ENCODE peak calls at places on chromosomes 1 and 21, in ten cellular contexts. One of them, this sample, is unnamed.

GRCh38 chr1:200258447-200259375 is 151.1 kb downstream of the ZNF281 start:
- DNase-seq in amygdala: no peak
- DNase-seq in Caco-2: peak; percentile 41
- DNase-seq in stimulated activated CD4-positive, alpha-beta T cell treated with anti-CD3 and anti-CD28 coated beads, Interleukin-12 subunit alpha, Interleukin-12 subunit beta, amount 100 ng/mL, for 4 hours: no peak
- DNase-seq in skeletal muscle cell: no peak
- DNase-seq in EL: peak; percentile 24
- DNase-seq in NAMALWA: peak; percentile 71
- DNase-seq in heart left ventricle: no peak
- DNase-seq in cerebellar cortex: peak; percentile 4
- DNase-seq in Calu3: peak; percentile 36
- DNase-seq in this sample: no peak

GRCh38 chr1:64881281-64881680 is 85.1 kb downstream of the JAK1 start:
- DNase-seq in heart left ventricle: no peak
- DNase-seq in amygdala: no peak
- DNase-seq in NAMALWA: no peak
- DNase-seq in cerebellar cortex: no peak
- DNase-seq in stimulated activated CD4-positive, alpha-beta T cell treated with anti-CD3 and anti-CD28 coated beads, Interleukin-12 subunit alpha, Interleukin-12 subunit beta, amount 100 ng/mL, for 4 hours: no peak
- DNase-seq in Caco-2: no peak
- DNase-seq in skeletal muscle cell: peak; percentile 59
- DNase-seq in EL: peak; percentile 61
- DNase-seq in Calu3: no peak
- DNase-seq in this sample: no peak

GRCh38 chr21:15999741-16000140 is 270.0 kb downstream of the USP25 start:
- DNase-seq in EL: no peak
- DNase-seq in Caco-2: no peak
- DNase-seq in amygdala: no peak
- DNase-seq in Calu3: no peak
- DNase-seq in heart left ventricle: no peak
- DNase-seq in cerebellar cortex: no peak
- DNase-seq in NAMALWA: no peak
- DNase-seq in skeletal muscle cell: no peak
- DNase-seq in stimulated activated CD4-positive, alpha-beta T cell treated with anti-CD3 and anti-CD28 coated beads, Interleukin-12 subunit alpha, Interleukin-12 subunit beta, amount 100 ng/mL, for 4 hours: no peak
- DNase-seq in this sample: no peak

GRCh38 chr1:234602334-234603220 is 7.4 kb downstream of the IRF2BP2 start:
- DNase-seq in Calu3: peak; percentile 64
- DNase-seq in heart left ventricle: no peak
- DNase-seq in amygdala: peak; percentile 22
- DNase-seq in Caco-2: peak; percentile 34
- DNase-seq in stimulated activated CD4-positive, alpha-beta T cell treated with anti-CD3 and anti-CD28 coated beads, Interleukin-12 subunit alpha, Interleukin-12 subunit beta, amount 100 ng/mL, for 4 hours: no peak
- DNase-seq in NAMALWA: peak; percentile 71
- DNase-seq in skeletal muscle cell: peak; percentile 89
- DNase-seq in EL: peak; percentile 94
- DNase-seq in cerebellar cortex: peak; percentile 74
- DNase-seq in this sample: peak; percentile 91

GRCh38 chr21:34204021-34204420 is 130.6 kb downstream of the MRPS6 start:
- DNase-seq in cerebellar cortex: peak; percentile 84
- DNase-seq in stimulated activated CD4-positive, alpha-beta T cell treated with anti-CD3 and anti-CD28 coated beads, Interleukin-12 subunit alpha, Interleukin-12 subunit beta, amount 100 ng/mL, for 4 hours: no peak
- DNase-seq in Calu3: no peak
- DNase-seq in skeletal muscle cell: no peak
- DNase-seq in heart left ventricle: no peak
- DNase-seq in Caco-2: no peak
- DNase-seq in EL: no peak
- DNase-seq in amygdala: no peak
- DNase-seq in NAMALWA: no peak
- DNase-seq in this sample: no peak

GRCh38 chr1:192906334-192906733 is 97.5 kb downstream of the RGS2 start:
- DNase-seq in Calu3: no peak
- DNase-seq in skeletal muscle cell: no peak
- DNase-seq in EL: no peak
- DNase-seq in NAMALWA: no peak
- DNase-seq in Caco-2: no peak
- DNase-seq in stimulated activated CD4-positive, alpha-beta T cell treated with anti-CD3 and anti-CD28 coated beads, Interleukin-12 subunit alpha, Interleukin-12 subunit beta, amount 100 ng/mL, for 4 hours: no peak
- DNase-seq in cerebellar cortex: no peak
- DNase-seq in amygdala: no peak
- DNase-seq in heart left ventricle: no peak
- DNase-seq in this sample: no peak

GRCh38 chr1:1889847-1890505 is 911 bp downstream of the GNB1 start:
- DNase-seq in Calu3: peak; percentile 21
- DNase-seq in cerebellar cortex: no peak
- DNase-seq in Caco-2: peak; percentile 36
- DNase-seq in stimulated activated CD4-positive, alpha-beta T cell treated with anti-CD3 and anti-CD28 coated beads, Interleukin-12 subunit alpha, Interleukin-12 subunit beta, amount 100 ng/mL, for 4 hours: peak; percentile 41
- DNase-seq in heart left ventricle: peak; percentile 89
- DNase-seq in EL: peak; percentile 60
- DNase-seq in skeletal muscle cell: no peak
- DNase-seq in amygdala: no peak
- DNase-seq in NAMALWA: peak; percentile 69
- DNase-seq in this sample: no peak

GRCh38 chr1:27307851-27308598 is 13.9 kb upstream of the TMEM222 start:
- DNase-seq in EL: no peak
- DNase-seq in Caco-2: no peak
- DNase-seq in stimulated activated CD4-positive, alpha-beta T cell treated with anti-CD3 and anti-CD28 coated beads, Interleukin-12 subunit alpha, Interleukin-12 subunit beta, amount 100 ng/mL, for 4 hours: no peak
- DNase-seq in Calu3: no peak
- DNase-seq in heart left ventricle: no peak
- DNase-seq in NAMALWA: no peak
- DNase-seq in cerebellar cortex: no peak
- DNase-seq in amygdala: no peak
- DNase-seq in skeletal muscle cell: no peak
- DNase-seq in this sample: no peak

GRCh38 chr1:58966917-58967733 is 183.3 kb upstream of the JUN start:
- DNase-seq in Calu3: no peak
- DNase-seq in heart left ventricle: no peak
- DNase-seq in Caco-2: no peak
- DNase-seq in NAMALWA: no peak
- DNase-seq in skeletal muscle cell: no peak
- DNase-seq in cerebellar cortex: no peak
- DNase-seq in EL: no peak
- DNase-seq in amygdala: no peak
- DNase-seq in stimulated activated CD4-positive, alpha-beta T cell treated with anti-CD3 and anti-CD28 coated beads, Interleukin-12 subunit alpha, Interleukin-12 subunit beta, amount 100 ng/mL, for 4 hours: no peak
- DNase-seq in this sample: no peak

GRCh38 chr1:93559045-93559444 is 111.1 kb downstream of the FNBP1L start:
- DNase-seq in stimulated activated CD4-positive, alpha-beta T cell treated with anti-CD3 and anti-CD28 coated beads, Interleukin-12 subunit alpha, Interleukin-12 subunit beta, amount 100 ng/mL, for 4 hours: no peak
- DNase-seq in EL: no peak
- DNase-seq in NAMALWA: peak; percentile 7
- DNase-seq in skeletal muscle cell: no peak
- DNase-seq in Calu3: no peak
- DNase-seq in amygdala: no peak
- DNase-seq in heart left ventricle: no peak
- DNase-seq in Caco-2: no peak
- DNase-seq in cerebellar cortex: no peak
- DNase-seq in this sample: no peak

GRCh38 chr1:172682812-172683211 is 23.9 kb downstream of the FASLG start:
- DNase-seq in heart left ventricle: no peak
- DNase-seq in Caco-2: no peak
- DNase-seq in amygdala: no peak
- DNase-seq in stimulated activated CD4-positive, alpha-beta T cell treated with anti-CD3 and anti-CD28 coated beads, Interleukin-12 subunit alpha, Interleukin-12 subunit beta, amount 100 ng/mL, for 4 hours: no peak
- DNase-seq in cerebellar cortex: no peak
- DNase-seq in EL: no peak
- DNase-seq in skeletal muscle cell: no peak
- DNase-seq in NAMALWA: no peak
- DNase-seq in Calu3: no peak
- DNase-seq in this sample: no peak

GRCh38 chr1:36708587-36708986 is 225.9 kb upstream of the CSF3R start:
- DNase-seq in stimulated activated CD4-positive, alpha-beta T cell treated with anti-CD3 and anti-CD28 coated beads, Interleukin-12 subunit alpha, Interleukin-12 subunit beta, amount 100 ng/mL, for 4 hours: no peak
- DNase-seq in Caco-2: no peak
- DNase-seq in heart left ventricle: no peak
- DNase-seq in Calu3: no peak
- DNase-seq in cerebellar cortex: no peak
- DNase-seq in amygdala: no peak
- DNase-seq in EL: no peak
- DNase-seq in skeletal muscle cell: no peak
- DNase-seq in NAMALWA: no peak
- DNase-seq in this sample: no peak

This sample was measured in pons.